ENCODE peak calls at places on chromosomes 12 and 14, in four cellular contexts. K, E, P and G are unnamed samples.
A peak's percentile ranks its signal among the peaks of the same experiment; 100 is the strongest.

GRCh38 chr14:101789222-101789621 is 27.7 kb downstream of the PPP2R5C start:
- DNase-seq in P (no peak), E (no peak), K (peak; percentile 40), G (no peak)

GRCh38 chr12:78571953-78572352 is 292.6 kb upstream of the SYT1 start:
- DNase-seq in K (no peak), E (peak; percentile 65), P (no peak), G (no peak)

GRCh38 chr14:95562892-95563685 is 28.2 kb downstream of the GLRX5 start:
- DNase-seq in K (no peak), E (no peak), P (no peak), G (no peak)

GRCh38 chr12:71230542-71230941 is 72.7 kb upstream of the TSPAN8 start:
- DNase-seq in K (no peak), P (no peak), E (no peak), G (no peak)

GRCh38 chr14:24378327-24378726 is 10.3 kb downstream of the NFATC4 start:
- DNase-seq in E (no peak), K (no peak), P (no peak), G (no peak)

GRCh38 chr12:45730842-45731336 is 1.4 kb downstream of the ARID2 start:
- DNase-seq in P (no peak), E (peak; percentile 61), K (no peak), G (no peak)

GRCh38 chr14:61231810-61232209 is 49.3 kb downstream of the TMEM30B start:
- DNase-seq in P (no peak), E (no peak), K (no peak), G (no peak)

GRCh38 chr12:124390442-124391116 is 95.7 kb downstream of the RFLNA start:
- DNase-seq in P (no peak), K (no peak), E (no peak), G (no peak)

GRCh38 chr12:27733052-27733656 is 22.5 kb downstream of the MRPS35 start:
- DNase-seq in K (no peak), P (no peak), E (peak; percentile 13), G (peak; percentile 24)

GRCh38 chr12:52050116-52050770 is 999 bp upstream of the NR4A1 start:
- DNase-seq in K (peak; percentile 81), E (peak; percentile 44), P (no peak), G (peak; percentile 92)

GRCh38 chr12:65965358-65965757 is 141.1 kb downstream of the HMGA2 start:
- DNase-seq in E (no peak), P (no peak), K (no peak), G (no peak)

GRCh38 chr14:55980970-55981369 is 137.2 kb upstream of the PELI2 start:
- DNase-seq in K (no peak), E (no peak), P (no peak), G (no peak)

GRCh38 chr12:23399402-23399933 is 550.0 kb downstream of the SOX5 start:
- DNase-seq in P (no peak), K (no peak), E (no peak), G (no peak)

GRCh38 chr12:1360812-1361211 is 233.6 kb downstream of the FBXL14 start:
- DNase-seq in E (peak; percentile 69), P (no peak), K (no peak), G (no peak)

GRCh38 chr14:23568600-23569310 is 1.2 kb upstream of the AP1G2 start:
- DNase-seq in P (no peak), K (no peak), E (peak; percentile 67), G (no peak)

GRCh38 chr12:89707992-89708792 is 446 bp downstream of the ATP2B1 start:
- DNase-seq in K (peak; percentile 65), P (no peak), E (peak; percentile 55), G (peak; percentile 58)

GRCh38 chr12:12364787-12365441 is 8.0 kb downstream of the BORCS5 start:
- DNase-seq in K (no peak), P (no peak), E (no peak), G (no peak)

GRCh38 chr12:91098942-91099341 is 12.4 kb downstream of the LUM start:
- DNase-seq in E (no peak), P (no peak), K (no peak), G (no peak)

GRCh38 chr14:61616524-61617185 is 78.7 kb upstream of the HIF1A start:
- DNase-seq in E (no peak), K (no peak), P (no peak), G (no peak)

GRCh38 chr12:124025661-124026060 is 52.6 kb downstream of the ZNF664 start:
- DNase-seq in K (no peak), P (no peak), E (peak; percentile 81), G (no peak)

GRCh38 chr12:466039-466438 is 6.3 kb downstream of the B4GALNT3 start:
- DNase-seq in E (no peak), K (no peak), P (no peak), G (no peak)

GRCh38 chr12:11810962-11811361 is 161.5 kb downstream of the ETV6 start:
- DNase-seq in P (no peak), E (no peak), K (no peak), G (no peak)

GRCh38 chr14:52051251-52051650 is 17.6 kb downstream of the NID2 start:
- DNase-seq in P (no peak), E (no peak), K (no peak), G (no peak)